ENCODE peak calls at places on chromosomes 2 and 18, in five cellular contexts. S, J, G, U and Y are unnamed samples.

GRCh38 chr18:11976463-11976862 is 4.8 kb upstream of the IMPA2 start:
- DNase-seq in U (no peak), J (no peak), G (no peak), S (no peak), Y (no peak)

GRCh38 chr18:8460748-8461147 is 148.5 kb upstream of the RAB12 start:
- DNase-seq in G (no peak), S (no peak), J (no peak), U (no peak), Y (no peak)

GRCh38 chr18:24584205-24584604 is 123.8 kb downstream of the HRH4 start:
- DNase-seq in S (no peak), J (no peak), U (no peak), G (no peak), Y (no peak)

GRCh38 chr2:121080013-121080772 is 204.8 kb downstream of the TFCP2L1 start:
- DNase-seq in G (peak), J (no peak), S (peak), U (peak), Y (no peak)

GRCh38 chr2:170573660-170574059 is 141.5 kb upstream of the SP5 start:
- DNase-seq in G (no peak), U (no peak), S (no peak), J (no peak), Y (no peak)

GRCh38 chr2:17398770-17399169 is 119.5 kb downstream of the RAD51AP2 start:
- DNase-seq in J (no peak), G (no peak), U (no peak), S (no peak), Y (no peak)

GRCh38 chr2:112694182-112694581 is 26.6 kb upstream of the NT5DC4 start:
- DNase-seq in G (no peak), S (no peak), J (no peak), U (no peak), Y (no peak)

GRCh38 chr2:71482055-71482454 is 28.7 kb downstream of the DYSF start:
- DNase-seq in U (no peak), G (peak), S (no peak), J (no peak), Y (no peak)

GRCh38 chr2:91477731-91478672 is 2786.5 kb downstream of the RPIA start:
- DNase-seq in U (no peak), G (peak), J (no peak), S (peak), Y (no peak)